ENCODE peak calls at places on chromosome 20, in six cellular contexts. One of them, this sample, is unnamed.

GRCh38 chr20:17843246-17844132 is 125.1 kb downstream of the SNX5 start:
- DNase-seq in tibial nerve: peak; percentile 37
- DNase-seq in body of pancreas: peak; percentile 27
- DNase-seq in cardiac muscle cell: no peak
- DNase-seq in fibroblast of lung: peak; percentile 98
- DNase-seq in ovary: peak; percentile 67
- DNase-seq in this sample: peak; percentile 95

GRCh38 chr20:22339091-22339881 is 245.1 kb downstream of the FOXA2 start:
- DNase-seq in tibial nerve: no peak
- DNase-seq in body of pancreas: peak; percentile 54
- DNase-seq in cardiac muscle cell: peak; percentile 79
- DNase-seq in fibroblast of lung: peak; percentile 80
- DNase-seq in ovary: no peak
- DNase-seq in this sample: peak; percentile 84

GRCh38 chr20:11431613-11432012 is 486.1 kb upstream of the BTBD3 start:
- DNase-seq in tibial nerve: no peak
- DNase-seq in body of pancreas: no peak
- DNase-seq in cardiac muscle cell: no peak
- DNase-seq in fibroblast of lung: peak; percentile 14
- DNase-seq in ovary: no peak
- DNase-seq in this sample: no peak

GRCh38 chr20:24334830-24335229 is 134.6 kb upstream of the SYNDIG1 start:
- DNase-seq in tibial nerve: no peak
- DNase-seq in body of pancreas: no peak
- DNase-seq in cardiac muscle cell: no peak
- DNase-seq in fibroblast of lung: no peak
- DNase-seq in ovary: no peak
- DNase-seq in this sample: no peak

GRCh38 chr20:6884114-6884513 is 116.6 kb downstream of the BMP2 start:
- DNase-seq in tibial nerve: no peak
- DNase-seq in body of pancreas: no peak
- DNase-seq in cardiac muscle cell: no peak
- DNase-seq in fibroblast of lung: no peak
- DNase-seq in ovary: no peak
- DNase-seq in this sample: no peak

GRCh38 chr20:8457978-8458377 is 325.9 kb downstream of the PLCB1 start:
- DNase-seq in tibial nerve: no peak
- DNase-seq in body of pancreas: no peak
- DNase-seq in cardiac muscle cell: no peak
- DNase-seq in fibroblast of lung: no peak
- DNase-seq in ovary: no peak
- DNase-seq in this sample: no peak

GRCh38 chr20:41631826-41632225 is 13.6 kb upstream of the CHD6 start:
- DNase-seq in tibial nerve: no peak
- DNase-seq in body of pancreas: no peak
- DNase-seq in cardiac muscle cell: no peak
- DNase-seq in fibroblast of lung: peak; percentile 35
- DNase-seq in ovary: no peak
- DNase-seq in this sample: peak; percentile 38

GRCh38 chr20:26276811-26277210 is 580.2 kb upstream of the ZNF337 start:
- DNase-seq in tibial nerve: no peak
- DNase-seq in body of pancreas: peak; percentile 6
- DNase-seq in cardiac muscle cell: peak; percentile 1
- DNase-seq in fibroblast of lung: no peak
- DNase-seq in ovary: no peak
- DNase-seq in this sample: no peak

GRCh38 chr20:62350629-62351422 is 16.3 kb downstream of the LAMA5 start:
- DNase-seq in tibial nerve: no peak
- DNase-seq in body of pancreas: no peak
- DNase-seq in cardiac muscle cell: no peak
- DNase-seq in fibroblast of lung: no peak
- DNase-seq in ovary: no peak
- DNase-seq in this sample: peak; percentile 67

GRCh38 chr20:38867062-38867359 is 59.2 kb upstream of the FAM83D start:
- DNase-seq in tibial nerve: no peak
- DNase-seq in body of pancreas: no peak
- DNase-seq in cardiac muscle cell: no peak
- DNase-seq in fibroblast of lung: no peak
- DNase-seq in ovary: no peak
- DNase-seq in this sample: no peak

GRCh38 chr20:51217347-51218045 is 194.6 kb upstream of the KCNG1 start:
- DNase-seq in tibial nerve: no peak
- DNase-seq in body of pancreas: no peak
- DNase-seq in cardiac muscle cell: no peak
- DNase-seq in fibroblast of lung: no peak
- DNase-seq in ovary: no peak
- DNase-seq in this sample: no peak

GRCh38 chr20:51219544-51219943 is 196.6 kb upstream of the KCNG1 start:
- DNase-seq in tibial nerve: no peak
- DNase-seq in body of pancreas: no peak
- DNase-seq in cardiac muscle cell: no peak
- DNase-seq in fibroblast of lung: no peak
- DNase-seq in ovary: no peak
- DNase-seq in this sample: no peak

GRCh38 chr20:51221103-51221502 is 198.2 kb upstream of the KCNG1 start:
- DNase-seq in tibial nerve: no peak
- DNase-seq in body of pancreas: no peak
- DNase-seq in cardiac muscle cell: no peak
- DNase-seq in fibroblast of lung: no peak
- DNase-seq in ovary: no peak
- DNase-seq in this sample: no peak

GRCh38 chr20:51221791-51222408 is 199.0 kb upstream of the KCNG1 start:
- DNase-seq in tibial nerve: no peak
- DNase-seq in body of pancreas: no peak
- DNase-seq in cardiac muscle cell: no peak
- DNase-seq in fibroblast of lung: peak; percentile 86
- DNase-seq in ovary: no peak
- DNase-seq in this sample: peak; percentile 83

DNA sequence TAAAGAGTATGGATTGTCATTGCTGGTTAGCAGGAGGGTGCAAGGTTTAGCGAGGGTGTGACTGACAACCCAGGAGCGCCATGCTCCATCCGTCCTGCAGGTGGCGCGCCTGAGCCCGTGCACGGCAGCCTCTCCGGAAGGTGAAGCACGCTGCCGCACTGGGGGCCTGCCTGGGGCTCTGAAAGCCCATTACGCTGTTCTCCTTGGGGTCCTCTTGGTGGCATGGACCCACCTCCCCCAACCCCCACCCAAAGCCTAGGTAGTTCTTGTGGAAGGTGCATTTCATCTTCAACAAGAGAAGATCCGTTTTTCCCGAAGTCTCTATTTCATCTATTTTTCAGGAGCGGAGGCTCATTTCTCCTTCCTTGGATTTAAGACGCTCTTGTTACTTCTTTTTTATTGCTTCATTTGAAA is 197.4 kb upstream of the KCNG1 start:
- DNase-seq in tibial nerve: no peak
- DNase-seq in body of pancreas: peak; percentile 47
- DNase-seq in cardiac muscle cell: peak; percentile 32
- DNase-seq in fibroblast of lung: peak; percentile 3
- DNase-seq in ovary: no peak
- DNase-seq in this sample: peak; percentile 22
- TF ChIP-seq CTCF in tibial nerve: peak; percentile 80
- TF ChIP-seq CTCF in body of pancreas: peak; percentile 58
- TF ChIP-seq CTCF in cardiac muscle cell: peak; percentile 95
- TF ChIP-seq CTCF in fibroblast of lung: peak; percentile 61
- TF ChIP-seq CTCF in ovary: no peak
- TF ChIP-seq CTCF in this sample: peak; percentile 57

DNA sequence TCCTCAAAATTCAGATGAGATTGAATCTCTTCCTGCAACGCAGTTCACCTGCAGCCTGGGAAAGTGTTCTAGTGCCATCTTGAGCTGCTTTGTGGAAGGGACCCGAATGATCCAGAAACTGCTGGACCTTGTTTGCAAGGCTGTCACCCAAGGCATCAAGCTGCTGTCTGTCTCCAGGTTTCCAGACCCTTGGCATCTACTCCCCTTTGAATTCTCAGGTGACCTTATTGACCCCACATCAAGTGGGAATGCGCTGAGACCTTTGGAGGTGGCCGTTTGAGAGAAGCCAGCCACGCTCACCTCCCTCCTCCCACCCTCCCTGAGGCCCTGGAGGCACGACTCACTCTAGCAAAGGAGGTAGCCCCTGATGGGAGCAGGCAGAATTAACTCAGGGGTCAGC is 112.5 kb downstream of the EDN3 start:
- DNase-seq in tibial nerve: no peak
- DNase-seq in body of pancreas: no peak
- DNase-seq in cardiac muscle cell: peak; percentile 69
- DNase-seq in fibroblast of lung: no peak
- DNase-seq in ovary: no peak
- DNase-seq in this sample: no peak
- TF ChIP-seq CTCF in tibial nerve: no peak
- TF ChIP-seq CTCF in body of pancreas: no peak
- TF ChIP-seq CTCF in cardiac muscle cell: no peak
- TF ChIP-seq CTCF in fibroblast of lung: no peak
- TF ChIP-seq CTCF in ovary: no peak
- TF ChIP-seq CTCF in this sample: no peak

DNA sequence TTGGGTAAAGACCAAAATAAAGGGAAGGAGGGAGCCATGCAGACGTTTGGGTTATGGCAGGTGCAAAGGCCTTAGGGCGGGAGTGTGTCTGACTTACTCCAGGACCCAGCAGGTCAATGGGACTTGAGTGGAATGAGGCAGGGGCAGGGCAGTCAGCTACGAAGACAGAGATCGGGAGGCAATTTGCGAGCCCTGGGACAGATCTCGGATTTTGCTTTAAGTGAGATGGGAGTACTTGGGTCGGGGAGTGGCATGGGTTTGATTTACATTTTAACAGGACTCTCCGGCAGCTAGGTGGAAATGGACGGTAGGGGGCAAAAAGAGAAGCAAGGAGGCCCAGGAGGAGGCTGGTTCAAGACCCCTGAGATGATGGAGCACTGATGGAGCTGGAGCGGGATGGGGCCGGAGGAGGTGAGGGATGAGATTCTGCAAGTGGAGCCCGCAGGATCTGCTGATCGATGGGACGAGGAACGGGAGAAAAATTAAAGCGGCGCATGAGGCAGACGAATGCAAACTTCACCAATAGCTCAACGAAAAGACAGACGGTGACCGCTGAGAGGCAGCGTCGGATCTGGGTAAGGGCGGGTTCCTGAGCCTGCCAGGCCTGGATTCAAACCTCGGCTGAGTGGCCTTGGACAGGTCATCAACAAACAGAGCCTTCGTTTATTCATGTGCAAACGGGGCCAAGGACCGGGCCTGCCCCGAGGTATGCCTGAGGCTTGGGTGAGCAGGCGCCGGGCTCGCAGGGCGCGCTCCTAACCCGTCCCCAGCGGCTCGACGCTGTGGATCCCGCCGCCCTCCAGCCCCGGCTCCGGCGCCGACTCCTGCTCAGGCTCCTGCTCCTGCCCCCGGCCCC is 774 bp upstream of the RBCK1 start:
- DNase-seq in tibial nerve: peak; percentile 30
- DNase-seq in body of pancreas: peak; percentile 81
- DNase-seq in cardiac muscle cell: peak; percentile 87
- DNase-seq in fibroblast of lung: peak; percentile 80
- DNase-seq in ovary: peak; percentile 69
- DNase-seq in this sample: peak; percentile 76
- TF ChIP-seq CTCF in tibial nerve: no peak
- TF ChIP-seq CTCF in body of pancreas: peak; percentile 38
- TF ChIP-seq CTCF in cardiac muscle cell: peak; percentile 37
- TF ChIP-seq CTCF in fibroblast of lung: no peak
- TF ChIP-seq CTCF in ovary: no peak
- TF ChIP-seq CTCF in this sample: peak; percentile 19

GRCh38 chr20:19909696-19910095 is 107.5 kb upstream of the NAA20 start:
- DNase-seq in tibial nerve: peak; percentile 43
- DNase-seq in body of pancreas: peak; percentile 28
- DNase-seq in cardiac muscle cell: no peak
- DNase-seq in fibroblast of lung: no peak
- DNase-seq in ovary: no peak
- DNase-seq in this sample: peak; percentile 71
- TF ChIP-seq CTCF in tibial nerve: no peak
- TF ChIP-seq CTCF in body of pancreas: no peak
- TF ChIP-seq CTCF in cardiac muscle cell: no peak
- TF ChIP-seq CTCF in fibroblast of lung: no peak
- TF ChIP-seq CTCF in ovary: no peak
- TF ChIP-seq CTCF in this sample: no peak

GRCh38 chr20:32894711-32895355 is 36.1 kb downstream of the EFCAB8 start:
- DNase-seq in tibial nerve: no peak
- DNase-seq in body of pancreas: no peak
- DNase-seq in cardiac muscle cell: no peak
- DNase-seq in fibroblast of lung: no peak
- DNase-seq in ovary: no peak
- DNase-seq in this sample: no peak

GRCh38 chr20:32893263-32893877 is 34.6 kb downstream of the EFCAB8 start:
- DNase-seq in tibial nerve: no peak
- DNase-seq in body of pancreas: no peak
- DNase-seq in cardiac muscle cell: no peak
- DNase-seq in fibroblast of lung: no peak
- DNase-seq in ovary: no peak
- DNase-seq in this sample: no peak

GRCh38 chr20:32891926-32892660 is 33.4 kb downstream of the EFCAB8 start:
- DNase-seq in tibial nerve: no peak
- DNase-seq in body of pancreas: no peak
- DNase-seq in cardiac muscle cell: no peak
- DNase-seq in fibroblast of lung: no peak
- DNase-seq in ovary: no peak
- DNase-seq in this sample: no peak

GRCh38 chr20:32891491-32891890 is 32.8 kb downstream of the EFCAB8 start:
- DNase-seq in tibial nerve: no peak
- DNase-seq in body of pancreas: no peak
- DNase-seq in cardiac muscle cell: no peak
- DNase-seq in fibroblast of lung: no peak
- DNase-seq in ovary: no peak
- DNase-seq in this sample: no peak

GRCh38 chr20:32893878-32894483 is 35.3 kb downstream of the EFCAB8 start:
- DNase-seq in tibial nerve: no peak
- DNase-seq in body of pancreas: peak; percentile 34
- DNase-seq in cardiac muscle cell: peak; percentile 63
- DNase-seq in fibroblast of lung: peak; percentile 6
- DNase-seq in ovary: no peak
- DNase-seq in this sample: peak; percentile 31
- TF ChIP-seq CTCF in tibial nerve: no peak
- TF ChIP-seq CTCF in body of pancreas: peak; percentile 23
- TF ChIP-seq CTCF in cardiac muscle cell: peak; percentile 52
- TF ChIP-seq CTCF in fibroblast of lung: peak; percentile 21
- TF ChIP-seq CTCF in ovary: no peak
- TF ChIP-seq CTCF in this sample: peak; percentile 30

GRCh38 chr20:3494218-3494617 is 23.4 kb downstream of the ATRN start:
- DNase-seq in tibial nerve: no peak
- DNase-seq in body of pancreas: no peak
- DNase-seq in cardiac muscle cell: no peak
- DNase-seq in fibroblast of lung: no peak
- DNase-seq in ovary: no peak
- DNase-seq in this sample: peak; percentile 56
- TF ChIP-seq CTCF in tibial nerve: no peak
- TF ChIP-seq CTCF in body of pancreas: no peak
- TF ChIP-seq CTCF in cardiac muscle cell: no peak
- TF ChIP-seq CTCF in fibroblast of lung: no peak
- TF ChIP-seq CTCF in ovary: no peak
- TF ChIP-seq CTCF in this sample: no peak

This sample was measured in MCF 10A.